ENCODE peak calls at places on chromosomes 11 and 22, in four cellular contexts. J, I, F and B are unnamed samples.

GRCh38 chr22:50303848-50304527 is 3.5 kb downstream of the PLXNB2 start:
- DNase-seq in J (no peak), I (no peak), F (no peak), B (no peak)

GRCh38 chr22:40199852-40200251 is 22.1 kb downstream of the TNRC6B start:
- DNase-seq in J (no peak), I (no peak), F (no peak), B (no peak)

GRCh38 chr11:60915250-60915914 is 1.4 kb downstream of the TMEM109 start:
- DNase-seq in J (peak), I (peak), F (peak), B (peak)

GRCh38 chr11:60129853-60130252 is 41.4 kb downstream of the MS4A2 start:
- DNase-seq in J (no peak), I (no peak), F (no peak), B (no peak)

GRCh38 chr22:17575681-17576080 is 12.4 kb downstream of the SLC25A18 start:
- DNase-seq in J (no peak), I (no peak), F (no peak), B (no peak)

GRCh38 chr11:78262710-78263109 is 74.0 kb downstream of the USP35 start:
- DNase-seq in J (no peak), I (peak), F (no peak), B (no peak)

GRCh38 chr11:31690516-31690915 is 120.6 kb downstream of the PAX6 start:
- DNase-seq in J (no peak), I (no peak), F (no peak), B (no peak)

GRCh38 chr22:26313291-26313690 is 115.8 kb upstream of the ASPHD2 start:
- DNase-seq in J (no peak), I (no peak), F (no peak), B (no peak)

GRCh38 chr22:37519268-37520195 is at the start of gene CARD10:
- DNase-seq in J (peak), I (no peak), F (no peak), B (no peak)

GRCh38 chr22:17777005-17777716 is 2.9 kb upstream of the BID start:
- DNase-seq in J (peak), I (no peak), F (peak), B (no peak)

GRCh38 chr11:34168642-34169051 is 63.2 kb downstream of the NAT10 start:
- DNase-seq in J (no peak), I (no peak), F (no peak), B (peak)

GRCh38 chr22:20261848-20262581 is 6.1 kb downstream of the RTN4R start:
- DNase-seq in J (no peak), I (no peak), F (no peak), B (no peak)

GRCh38 chr22:32558681-32559355 is 84.2 kb downstream of the FBXO7 start:
- DNase-seq in J (no peak), I (peak), F (no peak), B (peak)

GRCh38 chr11:108698844-108699642 is 34.2 kb downstream of the DDX10 start:
- DNase-seq in J (no peak), I (no peak), F (no peak), B (peak)

GRCh38 chr22:22397292-22397870 is 111.2 kb downstream of the ZNF280B start:
- DNase-seq in J (no peak), I (no peak), F (no peak), B (no peak)

GRCh38 chr11:57377098-57377497 is 3.9 kb downstream of the PRG3 start:
- DNase-seq in J (no peak), I (no peak), F (no peak), B (no peak)

GRCh38 chr22:17920145-17920605 is 104.2 kb downstream of the MICAL3 start:
- DNase-seq in J (no peak), I (no peak), F (no peak), B (peak)

GRCh38 chr11:102794382-102794781 is 3.6 kb downstream of the MMP1 start:
- DNase-seq in J (no peak), I (no peak), F (no peak), B (peak)